ENCODE peak calls at places on chromosomes 16 and 17, in six cellular contexts. W, F, C, N, K and A are unnamed samples. For H3K36me3, the result is how much of the 10 kb centered on the place peaks cover.

GRCh38 chr17:55722742-55723487 is at the start of gene TMEM100:
- DNase-seq in F (no peak), K (no peak), W (no peak), C (peak), N (no peak), A (no peak)

GRCh38 chr17:29212681-29213121 is 32.5 kb upstream of the MYO18A start:
- DNase-seq in C (no peak), F (no peak), N (no peak), K (no peak), W (no peak), A (no peak)

GRCh38 chr16:24054649-24055560 is 201.2 kb upstream of the CACNG3 start:
- DNase-seq in F (no peak), K (no peak), N (no peak), W (no peak), C (no peak), A (no peak)

GRCh38 chr17:82101301-82101715 is 3.3 kb upstream of the FASN start:
- DNase-seq in F (no peak), W (no peak), N (no peak), K (no peak), C (no peak), A (no peak)

GRCh38 chr17:36777118-36777517 is 160.2 kb upstream of the LHX1 start:
- DNase-seq in N (peak), F (no peak), C (peak), W (no peak), K (no peak), A (no peak)

GRCh38 chr17:64718058-64718457 is 56.0 kb upstream of the SMURF2 start:
- DNase-seq in W (no peak), K (no peak), F (no peak), N (no peak), C (no peak), A (no peak)

GRCh38 chr16:58329147-58329546 is 34.3 kb upstream of the PRSS54 start:
- DNase-seq in F (no peak), N (no peak), C (peak), W (no peak), K (no peak), A (no peak)

GRCh38 chr16:64969221-64969620 is 152.6 kb downstream of the CDH11 start:
- DNase-seq in W (no peak), N (no peak), F (no peak), C (peak), K (no peak), A (no peak)

GRCh38 chr17:76405967-76406647 is 21.7 kb downstream of the SPHK1 start:
- DNase-seq in K (peak), F (peak), N (peak), W (no peak), C (no peak), A (peak)

GRCh38 chr16:73735018-73735417 is 561.6 kb upstream of the PSMD7 start:
- DNase-seq in F (no peak), N (no peak), C (peak), W (no peak), K (no peak), A (no peak)

GRCh38 chr16:72501739-72502653 is 330.0 kb upstream of the PMFBP1 start:
- DNase-seq in C (peak), F (peak), N (peak), K (peak), W (no peak), A (no peak)

GRCh38 chr17:27293359-27293897 is 486 bp upstream of the WSB1 start:
- DNase-seq in N (no peak), K (no peak), W (no peak), C (no peak), F (no peak), A (no peak)

DNA sequence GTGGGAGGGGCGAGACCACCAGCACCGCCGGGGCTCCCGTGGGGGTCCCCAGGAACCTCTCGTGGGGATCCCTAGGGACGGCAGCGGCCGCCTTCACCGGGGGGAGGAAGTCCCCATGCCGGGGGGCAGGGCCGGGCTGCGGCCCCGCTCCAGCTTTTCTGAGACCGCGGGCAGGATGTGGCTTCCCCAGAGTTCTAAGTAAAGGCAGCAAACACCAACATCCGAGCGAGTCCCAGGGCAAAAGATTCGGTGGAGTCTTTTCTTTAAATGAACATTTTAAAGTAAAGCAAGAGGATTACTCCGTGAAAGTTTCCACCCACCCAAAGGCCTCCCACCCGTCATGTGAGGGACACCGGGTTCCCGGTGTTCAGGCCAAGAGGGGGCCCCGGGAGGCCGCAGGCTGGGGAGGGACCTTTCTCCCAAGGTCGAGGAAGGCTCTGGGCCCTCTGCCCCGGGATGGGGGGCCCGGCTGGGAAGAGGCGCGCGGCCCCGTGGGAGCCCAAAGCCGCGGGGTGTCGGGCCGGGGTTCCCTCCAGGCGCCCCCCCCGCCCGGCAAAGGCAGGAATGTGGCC is 137.2 kb upstream of the RPH3AL start:
- DNase-seq in C (peak), F (peak), N (peak), K (peak), W (no peak), A (no peak)
- H3K27ac ChIP-seq in C (peak), F (peak), N (no peak), K (peak), W (peak), A (no peak)

GRCh38 chr17:46929413-46929812 is 6.5 kb downstream of the GOSR2 start:
- DNase-seq in N (no peak), F (no peak), K (no peak), C (peak), W (no peak), A (no peak)
- H3K36me3 ChIP-seq in N (under half), F (half or more), K (under half), C (under half), W (half or more), A (under half)

GRCh38 chr17:68567581-68567980 is 33.6 kb downstream of the FAM20A start:
- DNase-seq in N (no peak), W (no peak), K (no peak), F (no peak), C (no peak), A (no peak)
- H3K27ac ChIP-seq in N (no peak), W (peak), K (no peak), F (no peak), C (no peak), A (no peak)

GRCh38 chr17:43953746-43954145 is at the start of gene PYY:
- DNase-seq in N (no peak), F (no peak), C (no peak), K (no peak), W (no peak), A (no peak)
- H3K36me3 ChIP-seq in N (under half), F (under half), C (under half), K (under half), W (under half), A (under half)

DNA sequence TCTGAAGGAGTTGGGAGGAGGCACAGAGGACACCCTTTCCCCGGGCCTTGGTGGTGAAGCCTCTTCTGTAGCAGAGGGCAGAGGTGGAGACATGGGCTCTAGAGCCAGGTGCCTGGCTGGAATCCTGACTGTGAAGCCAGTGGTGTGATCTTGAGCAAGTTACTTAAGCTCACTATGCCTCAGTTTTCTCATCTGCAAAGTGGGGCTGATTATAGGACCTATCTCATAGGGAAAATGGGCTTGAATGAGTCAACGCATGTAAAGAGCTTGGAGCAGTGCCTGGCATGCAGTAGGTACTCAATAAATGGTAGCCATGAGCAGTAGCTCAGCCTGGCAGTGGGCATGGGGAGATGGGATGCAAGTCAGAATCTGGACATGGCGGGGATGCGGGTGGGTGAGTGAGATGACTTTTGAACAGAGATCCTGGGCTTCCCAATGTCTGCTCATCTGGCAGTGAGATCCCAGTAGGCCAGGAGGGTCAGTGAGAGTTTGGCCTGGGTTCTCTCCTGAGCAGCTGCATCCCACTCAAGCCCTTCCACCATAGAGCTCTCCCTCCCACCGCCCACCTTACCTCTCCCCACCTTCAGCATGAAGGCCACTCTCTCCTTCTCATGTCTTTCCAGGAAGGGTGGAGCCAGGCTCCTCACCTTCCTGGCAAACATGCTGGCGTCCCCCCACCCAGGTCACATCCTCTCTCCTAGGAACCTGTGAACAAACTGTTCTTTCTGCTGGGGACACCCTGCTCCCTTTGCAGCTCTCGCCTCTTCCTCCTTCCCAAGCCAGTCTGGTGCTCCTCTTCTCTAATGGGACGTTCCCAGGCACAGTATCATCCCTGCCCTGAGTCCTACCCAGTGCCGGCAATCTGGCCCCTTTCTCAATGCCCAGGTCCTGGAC is 13.1 kb upstream of the SP2 start:
- DNase-seq in F (no peak), N (no peak), K (no peak), W (no peak), C (no peak), A (no peak)
- H3K27ac ChIP-seq in F (no peak), N (no peak), K (peak), W (peak), C (no peak), A (no peak)

DNA sequence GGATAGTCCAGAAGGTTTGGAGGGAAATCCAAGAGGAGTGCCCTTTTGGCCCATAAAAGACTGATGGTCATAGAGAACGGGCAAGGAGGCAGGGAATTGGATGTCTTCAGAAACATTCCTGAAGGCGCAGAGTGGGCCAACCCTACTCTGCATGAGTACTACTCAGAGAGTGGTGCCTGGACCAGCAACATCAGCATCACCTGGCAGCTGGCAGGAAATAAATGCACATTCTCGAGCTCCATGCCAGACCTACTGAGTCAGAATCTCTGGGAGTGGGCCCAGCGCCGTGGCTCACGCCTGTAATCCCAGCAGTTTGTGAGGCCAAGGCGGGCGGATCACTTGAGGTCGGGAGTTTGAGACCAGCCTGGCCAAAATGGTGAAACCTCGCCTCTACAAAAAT is 27.1 kb upstream of the SLC39A11 start:
- DNase-seq in N (no peak), W (no peak), C (peak), K (no peak), F (no peak), A (no peak)
- H3K36me3 ChIP-seq in N (under half), W (under half), C (under half), K (under half), F (under half), A (under half)

DNA sequence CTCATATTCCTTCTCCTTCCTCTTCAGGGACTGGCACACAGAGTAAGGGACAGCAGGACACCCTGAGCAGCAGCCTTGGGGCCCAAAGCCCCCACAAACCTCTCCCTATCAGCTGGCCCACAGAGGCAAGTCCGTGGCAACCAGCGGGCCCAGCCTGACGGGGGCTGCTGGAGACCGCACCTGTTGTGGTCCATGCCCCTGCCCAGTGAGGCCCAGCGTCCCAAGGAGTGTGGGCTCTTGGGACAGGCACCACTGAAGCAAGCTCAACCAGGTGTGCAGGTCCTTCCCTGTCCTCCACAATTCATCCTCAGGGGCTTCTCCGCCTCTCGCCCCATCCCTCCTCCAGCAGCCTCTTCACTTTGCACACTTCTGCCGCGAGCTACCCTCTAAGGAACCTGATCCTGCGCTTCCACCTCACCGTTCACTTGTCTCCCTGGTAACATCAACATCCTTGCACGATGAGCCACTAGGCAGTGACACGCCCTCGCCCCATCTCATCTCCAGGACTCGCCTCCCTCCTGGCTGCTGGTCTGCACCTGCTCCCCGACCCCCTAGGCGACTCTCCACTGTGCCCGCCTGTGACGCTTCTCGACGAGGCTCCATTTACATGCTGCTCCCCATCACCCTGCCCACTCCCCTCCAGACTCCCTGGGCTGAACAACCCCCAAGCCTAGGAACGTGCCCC is 12.7 kb downstream of the MNT start:
- DNase-seq in W (no peak), K (no peak), F (no peak), C (no peak), N (no peak), A (no peak)
- H3K27ac ChIP-seq in W (no peak), K (no peak), F (no peak), C (no peak), N (no peak), A (no peak)

DNA sequence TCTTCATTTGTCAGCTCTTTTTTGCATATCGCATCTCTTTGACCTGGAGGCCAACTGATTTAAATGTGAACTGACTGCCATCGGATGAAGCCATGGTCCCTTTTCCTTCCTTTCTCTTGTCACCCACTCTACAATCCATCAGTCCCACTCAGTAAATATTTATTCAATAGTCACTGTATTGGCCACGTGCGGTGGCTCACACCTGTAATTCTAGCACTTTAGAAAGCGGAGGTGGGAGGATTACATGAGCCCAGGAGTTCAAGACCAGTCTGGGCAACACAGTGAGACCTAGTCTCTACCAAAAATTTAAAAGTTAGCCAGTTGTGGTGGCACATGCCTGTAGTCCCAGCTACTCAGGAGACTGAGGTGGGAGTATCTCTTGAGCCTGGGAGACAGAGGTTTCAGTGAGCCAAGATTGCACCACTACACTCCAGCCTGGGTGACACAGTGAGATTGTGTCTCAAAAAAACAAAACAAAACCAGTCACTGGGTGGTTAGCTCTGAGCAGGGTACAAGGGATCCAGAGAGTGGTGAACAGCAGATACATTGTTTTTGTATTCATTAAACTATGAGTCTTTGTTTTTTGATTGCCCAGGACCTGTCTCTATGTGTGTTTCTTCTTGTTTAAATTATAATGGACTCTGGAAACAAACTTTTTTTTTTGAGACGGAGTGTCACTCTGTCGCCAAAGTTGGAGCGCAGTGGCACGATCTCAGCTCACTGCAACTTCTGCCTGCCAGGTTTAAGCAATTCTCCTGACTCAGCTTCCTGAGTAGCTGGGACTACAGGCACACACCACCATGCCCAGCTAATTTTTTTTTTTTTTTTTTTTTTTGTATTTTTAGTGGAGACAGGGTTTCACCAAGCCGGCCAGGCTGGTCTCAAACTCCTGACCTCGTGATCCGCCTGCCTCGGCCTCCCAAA is 6.9 kb downstream of the PHAF1 start:
- DNase-seq in F (no peak), W (no peak), N (no peak), C (no peak), K (no peak), A (no peak)
- H3K36me3 ChIP-seq in F (under half), W (under half), N (under half), C (under half), K (under half), A (under half)